ENCODE peak calls at places on chromosomes 6 and 20, in five cellular contexts. E is body of pancreas, G is A549, J is ovary, R is GM12891. C is an unnamed sample.

GRCh38 chr6:107667790-107668189 is 156.3 kb downstream of the SCML4 start:
- DNase-seq in E (no peak), R (no peak), J (no peak), G (no peak), C (no peak)

GRCh38 chr20:19737025-19737424 is 21.0 kb upstream of the RIN2 start:
- DNase-seq in J (no peak), R (no peak), E (peak; percentile 16), G (peak; percentile 64), C (no peak)

GRCh38 chr6:168914070-168914469 is 339.6 kb downstream of the THBS2 start:
- DNase-seq in R (no peak), E (no peak), J (no peak), G (no peak), C (no peak)

GRCh38 chr6:31493875-31494694 is 3.9 kb upstream of the MICB start:
- DNase-seq in R (peak; percentile 40), G (peak; percentile 67), J (peak; percentile 68), E (peak; percentile 84), C (no peak)

GRCh38 chr6:51394061-51394460 is 575.4 kb downstream of the TFAP2B start:
- DNase-seq in R (no peak), E (no peak), G (no peak), J (no peak), C (no peak)

GRCh38 chr6:9621276-9621675 is 793.6 kb downstream of the TFAP2A start:
- DNase-seq in R (no peak), J (no peak), G (no peak), E (no peak), C (no peak)

GRCh38 chr6:38572186-38572813 is 67.4 kb downstream of the BTBD9 start:
- DNase-seq in J (no peak), G (no peak), E (no peak), R (no peak), C (no peak)

GRCh38 chr20:38127920-38128528 is 37.0 kb downstream of the TGM2 start:
- DNase-seq in J (peak; percentile 19), G (no peak), R (no peak), E (no peak), C (no peak)

GRCh38 chr20:57131077-57131476 is 135.4 kb downstream of the BMP7 start:
- DNase-seq in G (no peak), R (no peak), J (no peak), E (no peak), C (no peak)

GRCh38 chr6:20599302-20600051 is 65.2 kb downstream of the CDKAL1 start:
- DNase-seq in J (no peak), G (no peak), E (no peak), R (no peak), C (no peak)

GRCh38 chr6:5995705-5996686 is 10.7 kb downstream of the NRN1 start:
- DNase-seq in G (no peak), R (no peak), E (peak; percentile 44), J (peak; percentile 59), C (peak; percentile 80)

GRCh38 chr6:166567107-166567506 is 19.4 kb downstream of the RAMACL start:
- DNase-seq in E (no peak), J (no peak), R (no peak), G (no peak), C (peak; percentile 63)

GRCh38 chr6:87197547-87197946 is 42.2 kb downstream of the ZNF292 start:
- DNase-seq in J (no peak), E (no peak), R (no peak), G (no peak), C (no peak)

GRCh38 chr6:81166770-81167169 is 585.7 kb downstream of the TENT5A start:
- DNase-seq in G (no peak), R (no peak), E (no peak), J (no peak), C (no peak)

GRCh38 chr20:45372646-45373352 is 5.3 kb downstream of the TP53TG5 start:
- DNase-seq in E (no peak), J (peak; percentile 41), R (no peak), G (no peak), C (no peak)

GRCh38 chr6:56359201-56359899 is 112.0 kb upstream of the COL21A1 start:
- DNase-seq in E (peak; percentile 81), R (peak; percentile 12), J (no peak), G (peak; percentile 47), C (peak; percentile 28)

GRCh38 chr20:38260378-38261053 is at the start of gene KIAA1755:
- DNase-seq in E (no peak), R (no peak), G (no peak), J (peak; percentile 67), C (no peak)

GRCh38 chr20:35315199-35316020 is 23.2 kb upstream of the FAM83C start:
- DNase-seq in G (no peak), R (no peak), J (no peak), E (no peak), C (no peak)

GRCh38 chr6:158969148-158969547 is 30.9 kb downstream of the RSPH3 start:
- DNase-seq in E (no peak), G (no peak), J (no peak), R (no peak), C (no peak)

GRCh38 chr20:37327748-37328147 is 18.2 kb upstream of the SRC start:
- DNase-seq in J (peak; percentile 94), G (no peak), R (no peak), E (peak; percentile 63), C (no peak)

GRCh38 chr6:44302856-44303255 is 10.3 kb downstream of the AARS2 start:
- DNase-seq in J (no peak), E (no peak), R (no peak), G (no peak), C (no peak)

GRCh38 chr6:116010400-116011095 is 50.1 kb downstream of the FRK start:
- DNase-seq in R (no peak), E (peak; percentile 71), J (peak; percentile 65), G (no peak), C (no peak)

DNA sequence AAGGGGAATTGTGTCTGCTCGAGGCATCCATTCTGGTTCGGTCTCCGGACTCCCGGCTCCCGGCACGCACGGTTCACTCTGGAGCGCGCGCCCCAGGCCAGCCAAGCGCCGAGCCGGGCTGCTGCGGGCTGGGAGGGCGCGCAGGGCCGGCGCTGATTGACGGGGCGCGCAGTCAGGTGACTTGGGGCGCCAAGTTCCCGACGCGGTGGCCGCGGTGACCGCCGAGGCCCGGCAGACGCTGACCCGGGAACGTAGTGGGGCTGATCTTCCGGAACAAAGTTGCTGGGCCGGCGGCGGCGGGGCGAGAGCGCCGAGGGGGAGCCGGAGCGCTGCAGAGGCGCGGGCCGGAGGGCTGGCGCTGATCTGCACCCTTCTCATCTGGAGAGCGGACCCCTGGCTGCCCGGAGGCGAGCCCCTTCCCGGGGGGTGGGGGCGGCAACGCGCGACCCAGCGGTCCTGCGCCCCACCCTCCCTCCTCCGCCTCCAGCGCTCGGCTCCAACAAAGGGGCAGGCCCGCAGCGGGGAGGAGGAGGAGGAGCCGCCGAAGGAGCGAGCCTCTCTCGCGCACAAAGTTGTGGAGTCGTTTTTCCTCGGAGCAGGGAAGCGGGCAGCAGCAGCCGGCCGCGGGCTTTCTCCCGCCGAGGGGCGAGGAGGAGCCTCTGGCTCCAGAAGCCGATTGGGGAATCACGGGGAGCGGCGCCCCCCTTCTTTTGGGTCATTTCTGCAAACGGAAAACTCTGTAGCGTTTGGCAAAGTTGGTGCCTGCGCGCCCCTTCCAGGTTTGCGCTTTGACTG is at the start of gene UTRN:
- DNase-seq in J (peak; percentile 86), R (peak; percentile 55), G (peak; percentile 57), E (peak; percentile 83), C (peak; percentile 39)
- TF ChIP-seq POLR2A in J (no peak), R (no peak), G (no peak), E (peak; percentile 89), C (peak; percentile 55)

GRCh38 chr20:50417484-50418235 is 92.5 kb upstream of the PTPN1 start:
- DNase-seq in R (no peak), G (no peak), J (no peak), E (no peak), C (no peak)

GRCh38 chr20:50416930-50417329 is 93.3 kb upstream of the PTPN1 start:
- DNase-seq in R (no peak), G (no peak), E (no peak), J (no peak), C (no peak)

GRCh38 chr20:50416269-50416863 is 93.8 kb upstream of the PTPN1 start:
- DNase-seq in E (no peak), G (no peak), R (no peak), J (no peak), C (no peak)

GRCh38 chr20:50415031-50415515 is 95.1 kb upstream of the PTPN1 start:
- DNase-seq in G (no peak), R (no peak), E (no peak), J (no peak), C (no peak)

DNA sequence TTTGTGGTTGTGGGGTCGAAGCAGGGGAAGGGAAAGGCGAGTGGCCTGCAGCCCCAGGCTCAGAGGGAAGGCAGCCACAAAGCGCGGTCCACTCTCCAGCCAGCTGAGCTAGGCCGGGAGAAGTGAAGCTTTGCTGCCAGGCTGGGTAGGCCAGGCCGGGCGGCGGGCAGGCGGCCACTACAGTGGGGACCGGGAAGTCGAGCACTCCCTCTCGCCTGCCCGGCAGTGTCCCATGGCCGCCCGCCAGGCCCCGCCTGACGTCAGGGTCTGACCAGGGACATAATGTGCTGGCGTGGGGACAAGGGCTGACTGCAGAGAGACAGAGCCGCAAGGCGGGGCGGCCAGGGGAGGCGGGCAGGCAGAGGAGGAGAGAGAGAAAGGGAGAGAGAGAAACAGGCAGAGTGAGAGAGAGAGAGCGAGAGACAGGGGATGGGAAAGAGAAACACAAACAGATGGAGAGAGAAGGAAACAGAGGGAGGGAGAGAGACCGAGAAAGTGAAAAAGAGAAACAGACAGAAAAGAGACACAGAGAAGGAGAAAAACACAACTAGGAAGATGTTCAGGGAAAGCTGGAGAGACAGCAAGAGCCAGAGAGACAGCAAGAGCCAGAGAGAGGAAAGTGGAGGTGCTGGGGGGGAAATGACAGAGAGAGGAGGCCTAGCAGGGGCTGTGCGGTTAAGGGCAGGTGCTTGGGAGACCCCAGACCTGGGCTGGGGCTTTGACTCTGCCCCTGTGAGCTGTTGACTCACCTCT is 94.5 kb upstream of the PTPN1 start:
- DNase-seq in E (peak; percentile 99), J (peak; percentile 99), G (peak; percentile 39), R (no peak), C (peak; percentile 63)
- TF ChIP-seq POLR2A in E (peak; percentile 91), J (peak; percentile 65), G (no peak), R (no peak), C (no peak)

GRCh38 chr6:18210707-18211106 is 53.6 kb downstream of the DEK start:
- DNase-seq in J (no peak), E (no peak), R (no peak), G (no peak), C (no peak)

GRCh38 chr6:18213439-18213838 is 50.9 kb downstream of the DEK start:
- DNase-seq in E (no peak), R (no peak), G (no peak), J (no peak), C (no peak)

GRCh38 chr6:18209539-18210197 is 54.4 kb downstream of the KDM1B start:
- DNase-seq in E (peak; percentile 20), R (no peak), J (no peak), G (no peak), C (no peak)

GRCh38 chr6:18212231-18212630 is 52.1 kb downstream of the DEK start:
- DNase-seq in J (no peak), E (no peak), G (no peak), R (no peak), C (no peak)

DNA sequence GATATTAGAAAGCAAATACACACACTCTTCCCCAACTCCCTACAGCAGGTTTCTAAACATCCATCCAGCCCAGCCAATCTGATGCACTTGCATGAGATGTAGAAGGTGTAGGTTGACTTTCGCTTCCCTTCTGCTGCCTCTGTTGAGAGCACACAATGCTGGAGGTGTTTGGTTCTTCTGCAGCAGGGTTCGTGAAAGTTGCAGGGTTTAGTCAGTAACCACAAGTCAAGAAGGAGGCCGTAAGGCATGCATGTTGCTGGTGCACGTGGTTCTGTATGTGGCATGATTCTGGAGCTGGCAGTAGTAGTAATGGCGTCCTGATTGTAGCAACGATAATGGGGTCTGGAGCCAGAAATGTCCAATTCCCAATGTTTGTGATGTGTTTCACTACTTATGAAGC is 53.0 kb downstream of the DEK start:
- DNase-seq in E (no peak), R (peak; percentile 56), G (no peak), J (no peak), C (no peak)
- TF ChIP-seq POLR2A in E (no peak), R (peak; percentile 73), G (no peak), J (no peak), C (no peak)

GRCh38 chr20:31879143-31879987 is 8.9 kb downstream of the TTLL9 start:
- DNase-seq in G (peak; percentile 98), R (peak; percentile 75), J (peak; percentile 95), E (peak; percentile 98), C (peak; percentile 98)
- TF ChIP-seq POLR2A in G (peak; percentile 88), R (no peak), J (no peak), E (peak; percentile 74), C (peak; percentile 88)